ENCODE peak calls at places on chromosomes 5 and 9, in ten cellular contexts. H is stimulated activated CD4-positive, alpha-beta T cell treated with anti-CD3 and anti-CD28 coated beads, Interleukin-4, amount 100 ng/mL, for 4 hours; N is HL-60; P is ecto neural progenitor cell; L is fibroblast of villous mesenchyme; S is activated naive CD4-positive, alpha-beta T cell treated with anti-CD3 and anti-CD28 coated beads, Interleukin-2, amount 10 ng/mL, durations not matched to agents 7 days and 5 days; G is astrocyte of the spinal cord; I is bronchial epithelial cell; Y is T-helper 9 cell; D is activated CD8-positive, alpha-beta memory T cell treated with anti-CD3 and anti-CD28 coated beads, Interleukin-2, amount 10 ng/mL, durations not matched to agents 7 days and 5 days. U is an unnamed sample.

GRCh38 chr5:81575924-81576323 is 175.0 kb downstream of the SSBP2 start:
- DNase-seq in G (no peak), N (no peak), I (no peak), H (no peak), Y (no peak), L (no peak), D (no peak), P (no peak), S (no peak), U (no peak)

GRCh38 chr5:57696005-57696755 is 213.6 kb upstream of the ACTBL2 start:
- DNase-seq in H (no peak), P (no peak), N (no peak), I (no peak), G (no peak), S (no peak), L (no peak), Y (no peak), D (no peak), U (peak)

GRCh38 chr5:163509288-163510040 is 4.0 kb downstream of the MAT2B start:
- DNase-seq in N (peak), I (peak), P (no peak), G (peak), D (no peak), H (no peak), S (no peak), L (peak), Y (no peak), U (peak)

GRCh38 chr5:136655429-136655828 is 290.1 kb upstream of the TRPC7 start:
- DNase-seq in Y (no peak), D (no peak), P (no peak), H (no peak), S (no peak), N (no peak), I (peak), L (peak), G (no peak), U (peak)

GRCh38 chr9:81522721-81523551 is 166.4 kb downstream of the TLE1 start:
- DNase-seq in I (peak), N (peak), G (peak), Y (no peak), H (no peak), D (no peak), L (peak), P (no peak), S (no peak), U (peak)

GRCh38 chr9:116494815-116495634 is 192.1 kb upstream of the TRIM32 start:
- DNase-seq in P (no peak), H (peak), L (no peak), Y (no peak), I (peak), S (peak), D (peak), G (no peak), N (no peak), U (peak)

GRCh38 chr5:12614608-12615007 is 710.4 kb upstream of the CTNND2 start:
- DNase-seq in N (no peak), H (no peak), P (no peak), I (no peak), S (no peak), G (no peak), Y (no peak), D (no peak), L (no peak), U (no peak)

GRCh38 chr5:179801304-179802206 is 5.1 kb downstream of the MGAT4B start:
- DNase-seq in H (peak), P (peak), D (peak), S (peak), Y (peak), L (peak), I (peak), N (no peak), G (peak), U (peak)

GRCh38 chr9:69334310-69334709 is 9.3 kb downstream of the ENTREP1 start:
- DNase-seq in L (no peak), D (no peak), I (no peak), N (no peak), S (no peak), Y (no peak), G (no peak), P (no peak), H (no peak), U (no peak)

GRCh38 chr5:14383923-14384322 is 197.7 kb upstream of the OTULINL start:
- DNase-seq in G (no peak), P (no peak), D (no peak), L (no peak), S (no peak), I (no peak), Y (no peak), N (no peak), H (no peak), U (peak)

GRCh38 chr5:107672212-107673105 is 1.7 kb upstream of the EFNA5 start:
- DNase-seq in P (peak), Y (no peak), H (no peak), D (no peak), N (no peak), G (peak), I (peak), S (peak), L (peak), U (peak)

GRCh38 chr9:926976-927375 is 49.5 kb upstream of the DMRT3 start:
- DNase-seq in L (no peak), P (no peak), G (no peak), N (no peak), D (no peak), S (no peak), I (peak), H (no peak), Y (no peak), U (no peak)

GRCh38 chr9:8188720-8189407 is 389.3 kb upstream of the DMAC1 start:
- DNase-seq in H (no peak), L (peak), N (no peak), S (no peak), P (no peak), I (no peak), G (no peak), D (no peak), Y (no peak), U (no peak)

GRCh38 chr9:129542761-129543160 is 78.1 kb downstream of the C9orf50 start:
- DNase-seq in N (no peak), S (no peak), I (peak), D (no peak), P (no peak), H (no peak), L (no peak), Y (no peak), G (no peak), U (no peak)

GRCh38 chr9:112894031-112894430 is 3.4 kb upstream of the SLC46A2 start:
- DNase-seq in P (no peak), N (peak), I (peak), Y (no peak), D (no peak), S (no peak), G (no peak), H (no peak), L (no peak), U (peak)

GRCh38 chr5:157026789-157027424 is 32.0 kb downstream of the HAVCR1 start:
- DNase-seq in S (no peak), D (no peak), Y (no peak), N (no peak), P (peak), H (no peak), I (peak), L (no peak), G (no peak), U (no peak)

GRCh38 chr9:136403915-136404800 is 4.2 kb upstream of the SNAPC4 start:
- DNase-seq in I (no peak), Y (peak), S (peak), P (no peak), N (no peak), G (no peak), D (peak), L (no peak), H (peak), U (no peak)

GRCh38 chr9:118529624-118530214 is 825.5 kb downstream of the TLR4 start:
- DNase-seq in Y (no peak), L (no peak), P (no peak), G (no peak), I (no peak), S (no peak), N (no peak), D (no peak), H (no peak), U (peak)

GRCh38 chr5:68709229-68709628 is 384.6 kb upstream of the SLC30A5 start:
- DNase-seq in S (no peak), L (no peak), P (no peak), N (no peak), D (no peak), H (no peak), Y (no peak), G (no peak), I (no peak), U (no peak)

GRCh38 chr9:69412741-69413150 is 87.7 kb downstream of the ENTREP1 start:
- DNase-seq in I (peak), D (no peak), S (no peak), P (peak), Y (no peak), H (no peak), G (peak), N (no peak), L (peak), U (peak)

GRCh38 chr5:145124806-145125205 is 710.3 kb downstream of the PRELID2 start:
- DNase-seq in H (no peak), G (no peak), I (no peak), P (no peak), L (no peak), N (no peak), D (no peak), S (no peak), Y (no peak), U (no peak)

GRCh38 chr9:96087669-96088299 is 212.3 kb downstream of the ERCC6L2 start:
- DNase-seq in G (no peak), I (no peak), N (no peak), P (no peak), L (no peak), Y (no peak), D (no peak), S (no peak), H (no peak), U (no peak)

GRCh38 chr9:18208166-18209059 is 265.5 kb upstream of the ADAMTSL1 start:
- DNase-seq in D (no peak), G (peak), P (peak), H (no peak), N (no peak), I (peak), Y (no peak), L (peak), S (no peak), U (peak)

GRCh38 chr9:61669352-61669751 is 479.5 kb downstream of the SPATA31A7 start:
- DNase-seq in Y (no peak), N (no peak), D (no peak), G (no peak), H (no peak), L (no peak), S (no peak), P (no peak), I (no peak), U (no peak)